ENCODE peak calls at places on chromosomes 12 and 14, in nine cellular contexts. One of them, this sample, is unnamed.

GRCh38 chr14:78254911-78255431 is 84.8 kb downstream of the NRXN3 start:
- DNase-seq in left ventricle myocardium inferior: no peak
- DNase-seq in stimulated activated CD4-positive, alpha-beta T cell treated with anti-CD3 and anti-CD28 coated beads, Interleukin-1b, Interleukin-23, amount 100 ng/mL, for 24 hours: no peak
- DNase-seq in fibroblast of mammary gland: peak; percentile 80
- DNase-seq in GM13976: no peak
- DNase-seq in H54: no peak
- DNase-seq in neural progenitor cell: no peak
- DNase-seq in stimulated activated CD8-positive, alpha-beta memory T cell treated with anti-CD3 and anti-CD28 coated beads, Interleukin-15, amount 100 ng/mL, for 1 hour: no peak
- DNase-seq in frontal cortex: no peak
- DNase-seq in this sample: no peak

GRCh38 chr14:102737402-102738372 is 39.6 kb upstream of the TRAF3 start:
- DNase-seq in left ventricle myocardium inferior: no peak
- DNase-seq in stimulated activated CD4-positive, alpha-beta T cell treated with anti-CD3 and anti-CD28 coated beads, Interleukin-1b, Interleukin-23, amount 100 ng/mL, for 24 hours: no peak
- DNase-seq in fibroblast of mammary gland: no peak
- DNase-seq in GM13976: no peak
- DNase-seq in H54: no peak
- DNase-seq in neural progenitor cell: no peak
- DNase-seq in stimulated activated CD8-positive, alpha-beta memory T cell treated with anti-CD3 and anti-CD28 coated beads, Interleukin-15, amount 100 ng/mL, for 1 hour: no peak
- DNase-seq in frontal cortex: no peak
- DNase-seq in this sample: no peak

GRCh38 chr12:125453751-125454150 is 388.5 kb downstream of the AACS start:
- DNase-seq in left ventricle myocardium inferior: no peak
- DNase-seq in stimulated activated CD4-positive, alpha-beta T cell treated with anti-CD3 and anti-CD28 coated beads, Interleukin-1b, Interleukin-23, amount 100 ng/mL, for 24 hours: no peak
- DNase-seq in fibroblast of mammary gland: no peak
- DNase-seq in GM13976: no peak
- DNase-seq in H54: no peak
- DNase-seq in neural progenitor cell: peak; percentile 42
- DNase-seq in stimulated activated CD8-positive, alpha-beta memory T cell treated with anti-CD3 and anti-CD28 coated beads, Interleukin-15, amount 100 ng/mL, for 1 hour: no peak
- DNase-seq in frontal cortex: peak; percentile 26
- DNase-seq in this sample: no peak

GRCh38 chr12:101891462-101891971 is 14.1 kb downstream of the DRAM1 start:
- DNase-seq in left ventricle myocardium inferior: no peak
- DNase-seq in stimulated activated CD4-positive, alpha-beta T cell treated with anti-CD3 and anti-CD28 coated beads, Interleukin-1b, Interleukin-23, amount 100 ng/mL, for 24 hours: no peak
- DNase-seq in fibroblast of mammary gland: peak; percentile 70
- DNase-seq in GM13976: peak; percentile 30
- DNase-seq in H54: peak; percentile 35
- DNase-seq in neural progenitor cell: no peak
- DNase-seq in stimulated activated CD8-positive, alpha-beta memory T cell treated with anti-CD3 and anti-CD28 coated beads, Interleukin-15, amount 100 ng/mL, for 1 hour: no peak
- DNase-seq in frontal cortex: no peak
- DNase-seq in this sample: no peak

GRCh38 chr12:6292606-6293005 is 17.9 kb upstream of the PLEKHG6 start:
- DNase-seq in left ventricle myocardium inferior: no peak
- DNase-seq in stimulated activated CD4-positive, alpha-beta T cell treated with anti-CD3 and anti-CD28 coated beads, Interleukin-1b, Interleukin-23, amount 100 ng/mL, for 24 hours: no peak
- DNase-seq in fibroblast of mammary gland: peak; percentile 90
- DNase-seq in GM13976: no peak
- DNase-seq in H54: no peak
- DNase-seq in neural progenitor cell: no peak
- DNase-seq in stimulated activated CD8-positive, alpha-beta memory T cell treated with anti-CD3 and anti-CD28 coated beads, Interleukin-15, amount 100 ng/mL, for 1 hour: no peak
- DNase-seq in frontal cortex: no peak
- DNase-seq in this sample: no peak

GRCh38 chr12:9951026-9951652 is 19.0 kb upstream of the CLEC2A start:
- DNase-seq in left ventricle myocardium inferior: no peak
- DNase-seq in stimulated activated CD4-positive, alpha-beta T cell treated with anti-CD3 and anti-CD28 coated beads, Interleukin-1b, Interleukin-23, amount 100 ng/mL, for 24 hours: no peak
- DNase-seq in fibroblast of mammary gland: no peak
- DNase-seq in GM13976: no peak
- DNase-seq in H54: no peak
- DNase-seq in neural progenitor cell: no peak
- DNase-seq in stimulated activated CD8-positive, alpha-beta memory T cell treated with anti-CD3 and anti-CD28 coated beads, Interleukin-15, amount 100 ng/mL, for 1 hour: no peak
- DNase-seq in frontal cortex: no peak
- DNase-seq in this sample: no peak

GRCh38 chr12:96197503-96198272 is 3.5 kb downstream of the ELK3 start:
- DNase-seq in left ventricle myocardium inferior: no peak
- DNase-seq in stimulated activated CD4-positive, alpha-beta T cell treated with anti-CD3 and anti-CD28 coated beads, Interleukin-1b, Interleukin-23, amount 100 ng/mL, for 24 hours: no peak
- DNase-seq in fibroblast of mammary gland: peak; percentile 99
- DNase-seq in GM13976: no peak
- DNase-seq in H54: no peak
- DNase-seq in neural progenitor cell: no peak
- DNase-seq in stimulated activated CD8-positive, alpha-beta memory T cell treated with anti-CD3 and anti-CD28 coated beads, Interleukin-15, amount 100 ng/mL, for 1 hour: no peak
- DNase-seq in frontal cortex: no peak
- DNase-seq in this sample: no peak

GRCh38 chr14:70653662-70654061 is 11.9 kb downstream of the TTC9 start:
- DNase-seq in left ventricle myocardium inferior: no peak
- DNase-seq in stimulated activated CD4-positive, alpha-beta T cell treated with anti-CD3 and anti-CD28 coated beads, Interleukin-1b, Interleukin-23, amount 100 ng/mL, for 24 hours: no peak
- DNase-seq in fibroblast of mammary gland: no peak
- DNase-seq in GM13976: no peak
- DNase-seq in H54: no peak
- DNase-seq in neural progenitor cell: no peak
- DNase-seq in stimulated activated CD8-positive, alpha-beta memory T cell treated with anti-CD3 and anti-CD28 coated beads, Interleukin-15, amount 100 ng/mL, for 1 hour: no peak
- DNase-seq in frontal cortex: no peak
- DNase-seq in this sample: no peak

GRCh38 chr12:3275171-3276041 is 198.2 kb downstream of the TSPAN9 start:
- DNase-seq in left ventricle myocardium inferior: peak; percentile 80
- DNase-seq in stimulated activated CD4-positive, alpha-beta T cell treated with anti-CD3 and anti-CD28 coated beads, Interleukin-1b, Interleukin-23, amount 100 ng/mL, for 24 hours: peak; percentile 60
- DNase-seq in fibroblast of mammary gland: peak; percentile 59
- DNase-seq in GM13976: peak; percentile 91
- DNase-seq in H54: peak; percentile 71
- DNase-seq in neural progenitor cell: peak; percentile 86
- DNase-seq in stimulated activated CD8-positive, alpha-beta memory T cell treated with anti-CD3 and anti-CD28 coated beads, Interleukin-15, amount 100 ng/mL, for 1 hour: peak; percentile 47
- DNase-seq in frontal cortex: peak; percentile 87
- DNase-seq in this sample: peak; percentile 22

GRCh38 chr12:88472775-88473174 is 107.5 kb downstream of the KITLG start:
- DNase-seq in left ventricle myocardium inferior: no peak
- DNase-seq in stimulated activated CD4-positive, alpha-beta T cell treated with anti-CD3 and anti-CD28 coated beads, Interleukin-1b, Interleukin-23, amount 100 ng/mL, for 24 hours: no peak
- DNase-seq in fibroblast of mammary gland: peak; percentile 74
- DNase-seq in GM13976: no peak
- DNase-seq in H54: no peak
- DNase-seq in neural progenitor cell: no peak
- DNase-seq in stimulated activated CD8-positive, alpha-beta memory T cell treated with anti-CD3 and anti-CD28 coated beads, Interleukin-15, amount 100 ng/mL, for 1 hour: no peak
- DNase-seq in frontal cortex: no peak
- DNase-seq in this sample: no peak

GRCh38 chr12:64102339-64102738 is 119.8 kb downstream of the KICS2 start:
- DNase-seq in left ventricle myocardium inferior: no peak
- DNase-seq in stimulated activated CD4-positive, alpha-beta T cell treated with anti-CD3 and anti-CD28 coated beads, Interleukin-1b, Interleukin-23, amount 100 ng/mL, for 24 hours: no peak
- DNase-seq in fibroblast of mammary gland: peak; percentile 87
- DNase-seq in GM13976: no peak
- DNase-seq in H54: no peak
- DNase-seq in neural progenitor cell: no peak
- DNase-seq in stimulated activated CD8-positive, alpha-beta memory T cell treated with anti-CD3 and anti-CD28 coated beads, Interleukin-15, amount 100 ng/mL, for 1 hour: no peak
- DNase-seq in frontal cortex: no peak
- DNase-seq in this sample: no peak

GRCh38 chr14:34227834-34228662 is 234.0 kb downstream of the SPTSSA start:
- DNase-seq in left ventricle myocardium inferior: peak; percentile 41
- DNase-seq in stimulated activated CD4-positive, alpha-beta T cell treated with anti-CD3 and anti-CD28 coated beads, Interleukin-1b, Interleukin-23, amount 100 ng/mL, for 24 hours: peak; percentile 12
- DNase-seq in fibroblast of mammary gland: peak; percentile 69
- DNase-seq in GM13976: peak; percentile 76
- DNase-seq in H54: peak; percentile 66
- DNase-seq in neural progenitor cell: peak; percentile 87
- DNase-seq in stimulated activated CD8-positive, alpha-beta memory T cell treated with anti-CD3 and anti-CD28 coated beads, Interleukin-15, amount 100 ng/mL, for 1 hour: peak; percentile 7
- DNase-seq in frontal cortex: peak; percentile 71
- DNase-seq in this sample: no peak

GRCh38 chr12:11228268-11228879 is 41.1 kb downstream of the PRB3 start:
- DNase-seq in left ventricle myocardium inferior: no peak
- DNase-seq in stimulated activated CD4-positive, alpha-beta T cell treated with anti-CD3 and anti-CD28 coated beads, Interleukin-1b, Interleukin-23, amount 100 ng/mL, for 24 hours: no peak
- DNase-seq in fibroblast of mammary gland: peak; percentile 31
- DNase-seq in GM13976: peak; percentile 25
- DNase-seq in H54: peak; percentile 5
- DNase-seq in neural progenitor cell: peak; percentile 77
- DNase-seq in stimulated activated CD8-positive, alpha-beta memory T cell treated with anti-CD3 and anti-CD28 coated beads, Interleukin-15, amount 100 ng/mL, for 1 hour: peak; percentile 1
- DNase-seq in frontal cortex: no peak
- DNase-seq in this sample: peak; percentile 11

GRCh38 chr12:132265056-132265800 is 64.2 kb downstream of the GALNT9 start:
- DNase-seq in left ventricle myocardium inferior: no peak
- DNase-seq in stimulated activated CD4-positive, alpha-beta T cell treated with anti-CD3 and anti-CD28 coated beads, Interleukin-1b, Interleukin-23, amount 100 ng/mL, for 24 hours: no peak
- DNase-seq in fibroblast of mammary gland: no peak
- DNase-seq in GM13976: no peak
- DNase-seq in H54: no peak
- DNase-seq in neural progenitor cell: no peak
- DNase-seq in stimulated activated CD8-positive, alpha-beta memory T cell treated with anti-CD3 and anti-CD28 coated beads, Interleukin-15, amount 100 ng/mL, for 1 hour: no peak
- DNase-seq in frontal cortex: no peak
- DNase-seq in this sample: no peak

GRCh38 chr12:49912846-49913245 is 9.1 kb upstream of the FAIM2 start:
- DNase-seq in left ventricle myocardium inferior: no peak
- DNase-seq in stimulated activated CD4-positive, alpha-beta T cell treated with anti-CD3 and anti-CD28 coated beads, Interleukin-1b, Interleukin-23, amount 100 ng/mL, for 24 hours: no peak
- DNase-seq in fibroblast of mammary gland: no peak
- DNase-seq in GM13976: no peak
- DNase-seq in H54: no peak
- DNase-seq in neural progenitor cell: no peak
- DNase-seq in stimulated activated CD8-positive, alpha-beta memory T cell treated with anti-CD3 and anti-CD28 coated beads, Interleukin-15, amount 100 ng/mL, for 1 hour: no peak
- DNase-seq in frontal cortex: no peak
- DNase-seq in this sample: no peak

GRCh38 chr12:534216-534615 is 74.5 kb downstream of the B4GALNT3 start:
- DNase-seq in left ventricle myocardium inferior: no peak
- DNase-seq in stimulated activated CD4-positive, alpha-beta T cell treated with anti-CD3 and anti-CD28 coated beads, Interleukin-1b, Interleukin-23, amount 100 ng/mL, for 24 hours: no peak
- DNase-seq in fibroblast of mammary gland: no peak
- DNase-seq in GM13976: no peak
- DNase-seq in H54: no peak
- DNase-seq in neural progenitor cell: no peak
- DNase-seq in stimulated activated CD8-positive, alpha-beta memory T cell treated with anti-CD3 and anti-CD28 coated beads, Interleukin-15, amount 100 ng/mL, for 1 hour: no peak
- DNase-seq in frontal cortex: no peak
- DNase-seq in this sample: no peak

GRCh38 chr14:78917462-78917861 is 747.3 kb downstream of the NRXN3 start:
- DNase-seq in left ventricle myocardium inferior: no peak
- DNase-seq in stimulated activated CD4-positive, alpha-beta T cell treated with anti-CD3 and anti-CD28 coated beads, Interleukin-1b, Interleukin-23, amount 100 ng/mL, for 24 hours: no peak
- DNase-seq in fibroblast of mammary gland: no peak
- DNase-seq in GM13976: no peak
- DNase-seq in H54: no peak
- DNase-seq in neural progenitor cell: no peak
- DNase-seq in stimulated activated CD8-positive, alpha-beta memory T cell treated with anti-CD3 and anti-CD28 coated beads, Interleukin-15, amount 100 ng/mL, for 1 hour: no peak
- DNase-seq in frontal cortex: no peak
- DNase-seq in this sample: no peak

This sample was measured in CMK.